ENCODE peak calls at places on chromosomes 11 and 22, in five cellular contexts. D, Q, A, M and C are unnamed samples.

GRCh38 chr11:13210424-13210823 is 67.2 kb upstream of the BMAL1 start:
- DNase-seq in A (peak), M (peak), D (no peak), Q (peak), C (peak)

GRCh38 chr11:120186408-120186798 is 24.4 kb upstream of the OAF start:
- DNase-seq in D (no peak), M (no peak), A (no peak), Q (no peak), C (no peak)

GRCh38 chr22:23264610-23265388 is 84.5 kb downstream of the BCR start:
- DNase-seq in Q (no peak), D (no peak), M (no peak), A (no peak), C (no peak)

GRCh38 chr22:35752172-35752832 is 34.6 kb downstream of the APOL5 start:
- DNase-seq in D (no peak), M (no peak), A (no peak), Q (no peak), C (no peak)

GRCh38 chr11:29093416-29093815 is 923.4 kb downstream of the KCNA4 start:
- DNase-seq in A (peak), D (no peak), Q (no peak), M (peak), C (peak)

GRCh38 chr11:45212566-45213315 is 66.3 kb downstream of the PRDM11 start:
- DNase-seq in A (no peak), D (no peak), M (no peak), Q (no peak), C (no peak)

GRCh38 chr11:9573775-9574555 is 495 bp downstream of the WEE1 start:
- DNase-seq in M (peak), D (peak), Q (no peak), A (no peak), C (no peak)

GRCh38 chr11:469684-470667 is 19.9 kb downstream of the PTDSS2 start:
- DNase-seq in M (peak), D (no peak), A (peak), Q (no peak), C (peak)

GRCh38 chr22:43014062-43014875 is 680 bp downstream of the PACSIN2 start:
- DNase-seq in Q (peak), D (no peak), A (peak), M (peak), C (no peak)

GRCh38 chr11:129447654-129448239 is 72.1 kb downstream of the BARX2 start:
- DNase-seq in Q (no peak), A (no peak), D (no peak), M (no peak), C (no peak)

GRCh38 chr11:61554172-61554988 is 26.5 kb downstream of the SYT7 start:
- DNase-seq in Q (no peak), M (no peak), D (no peak), A (no peak), C (no peak)

GRCh38 chr11:128463386-128463829 is 124.0 kb downstream of the ETS1 start:
- DNase-seq in M (peak), A (peak), D (no peak), Q (no peak), C (peak)

GRCh38 chr11:10990160-10990559 is 132.3 kb upstream of the ZBED5 start:
- DNase-seq in M (no peak), D (no peak), Q (no peak), A (no peak), C (no peak)

GRCh38 chr22:17775781-17776470 is 1.7 kb upstream of the BID start:
- DNase-seq in A (no peak), Q (no peak), D (no peak), M (no peak), C (no peak)

GRCh38 chr11:43789700-43790443 is 90.8 kb upstream of the ALKBH3 start:
- DNase-seq in A (peak), M (peak), D (no peak), Q (no peak), C (peak)

GRCh38 chr11:75339685-75340409 is 11.6 kb downstream of the ARRB1 start:
- DNase-seq in Q (peak), M (peak), D (no peak), A (no peak), C (peak)

GRCh38 chr11:32374261-32374711 is 61.1 kb downstream of the WT1 start:
- DNase-seq in Q (no peak), A (peak), M (peak), D (peak), C (no peak)

GRCh38 chr11:73047773-73048371 is 94.2 kb downstream of the FCHSD2 start:
- DNase-seq in Q (no peak), D (no peak), A (no peak), M (no peak), C (no peak)

GRCh38 chr11:20238712-20239111 is 78.4 kb upstream of the DBX1 start:
- DNase-seq in M (no peak), Q (no peak), D (no peak), A (no peak), C (no peak)

GRCh38 chr22:18044548-18045271 is 20.3 kb upstream of the MICAL3 start:
- DNase-seq in D (no peak), Q (no peak), A (peak), M (peak), C (no peak)

GRCh38 chr11:40037005-40037404 is 1422.4 kb downstream of the LRRC4C start:
- DNase-seq in M (no peak), A (no peak), Q (no peak), D (no peak), C (no peak)

GRCh38 chr11:112195906-112196305 is 20.6 kb downstream of the BCO2 start:
- DNase-seq in D (no peak), M (peak), A (no peak), Q (no peak), C (no peak)

GRCh38 chr11:68025047-68025446 is 5.4 kb upstream of the NDUFS8 start:
- DNase-seq in D (no peak), M (no peak), A (no peak), Q (no peak), C (no peak)

GRCh38 chr11:37812281-37812880 is 1214.3 kb upstream of the RAG2 start:
- DNase-seq in A (no peak), D (peak), M (no peak), Q (no peak), C (no peak)

GRCh38 chr11:87081358-87081757 is 43.6 kb downstream of the TMEM135 start:
- DNase-seq in D (no peak), A (no peak), Q (no peak), M (no peak), C (no peak)

GRCh38 chr11:113447621-113448310 is 27.4 kb downstream of the DRD2 start:
- DNase-seq in M (peak), A (no peak), D (no peak), Q (no peak), C (no peak)

GRCh38 chr22:27947461-27947860 is 28.4 kb upstream of the PITPNB start:
- DNase-seq in A (no peak), M (peak), D (no peak), Q (no peak), C (no peak)

GRCh38 chr22:21568207-21569075 is 927 bp downstream of the UBE2L3 start:
- DNase-seq in Q (no peak), D (peak), M (peak), A (peak), C (peak)